ENCODE peak calls at places on chromosomes 6 and 20, in four cellular contexts. Q is stomach, D is left ventricle myocardium inferior, J is Calu3. F is an unnamed sample.

GRCh38 chr6:35634316-35634715 is 54.4 kb downstream of the FKBP5 start:
- DNase-seq in Q (no peak), D (peak; percentile 55), J (no peak), F (no peak)

GRCh38 chr20:45049904-45050471 is 50.9 kb downstream of the KCNS1 start:
- DNase-seq in J (no peak), D (no peak), Q (no peak), F (no peak)

GRCh38 chr6:146650799-146651481 is 52.2 kb downstream of the ADGB start:
- DNase-seq in D (no peak), Q (no peak), J (no peak), F (no peak)

GRCh38 chr6:111663692-111664564 is 58.2 kb upstream of the TRAF3IP2 start:
- DNase-seq in Q (no peak), D (peak; percentile 74), J (no peak), F (peak; percentile 66)

GRCh38 chr6:45946352-45946751 is 69.3 kb downstream of the CLIC5 start:
- DNase-seq in J (no peak), Q (no peak), D (no peak), F (peak; percentile 27)

GRCh38 chr6:148450866-148451265 is 108.2 kb downstream of the SASH1 start:
- DNase-seq in Q (no peak), D (no peak), J (no peak), F (no peak)

GRCh38 chr20:38751360-38751976 is 3.2 kb downstream of the ACTR5 start:
- DNase-seq in Q (no peak), D (no peak), J (peak; percentile 52), F (no peak)

GRCh38 chr20:22728146-22728745 is 143.9 kb upstream of the FOXA2 start:
- DNase-seq in D (no peak), Q (no peak), J (no peak), F (no peak)

GRCh38 chr6:114157848-114158247 is 185.0 kb downstream of the HS3ST5 start:
- DNase-seq in J (no peak), Q (no peak), D (no peak), F (no peak)

GRCh38 chr6:44034391-44034861 is 92.8 kb downstream of the MRPL14 start:
- DNase-seq in J (peak; percentile 66), Q (no peak), D (no peak), F (no peak)

GRCh38 chr20:50475879-50476292 is 34.3 kb upstream of the PTPN1 start:
- DNase-seq in D (no peak), J (peak; percentile 64), Q (peak; percentile 42), F (no peak)

GRCh38 chr6:119044263-119044662 is 34.2 kb downstream of the FAM184A start:
- DNase-seq in D (no peak), J (no peak), Q (no peak), F (no peak)

GRCh38 chr20:1524004-1524403 is 32.8 kb upstream of the SIRPB2 start:
- DNase-seq in Q (no peak), D (no peak), J (no peak), F (no peak)

GRCh38 chr6:32906539-32906938 is 34.3 kb downstream of the HLA-DMB start:
- DNase-seq in D (no peak), Q (no peak), J (peak; percentile 34), F (no peak)

GRCh38 chr20:42836339-42836738 is 353.4 kb downstream of the PTPRT start:
- DNase-seq in D (no peak), J (peak; percentile 6), Q (peak; percentile 42), F (no peak)

GRCh38 chr6:150539568-150539967 is 60.1 kb upstream of the PLEKHG1 start:
- DNase-seq in D (no peak), J (no peak), Q (no peak), F (no peak)

GRCh38 chr6:37103169-37104039 is 66.5 kb upstream of the PIM1 start:
- DNase-seq in D (peak; percentile 60), J (peak; percentile 93), Q (peak; percentile 95), F (peak; percentile 83)

GRCh38 chr6:42720739-42721138 is 1.7 kb downstream of the PRPH2 start:
- DNase-seq in D (no peak), Q (no peak), J (no peak), F (no peak)

GRCh38 chr6:34736838-34737237 is 20.5 kb upstream of the SNRPC start:
- DNase-seq in J (no peak), D (no peak), Q (no peak), F (no peak)

GRCh38 chr6:41228616-41229015 is 467 bp downstream of the TREML4 start:
- DNase-seq in Q (no peak), D (no peak), J (no peak), F (no peak)

GRCh38 chr6:119442776-119443184 is 93.2 kb upstream of the MAN1A1 start:
- DNase-seq in Q (no peak), D (no peak), J (no peak), F (no peak)

GRCh38 chr6:130725551-130725950 is 101.7 kb upstream of the SMLR1 start:
- DNase-seq in J (no peak), Q (no peak), D (no peak), F (no peak)

GRCh38 chr6:143346004-143346403 is 104.5 kb downstream of the ADAT2 start:
- DNase-seq in Q (no peak), D (no peak), J (no peak), F (no peak)

GRCh38 chr6:142074516-142074915 is 58.2 kb upstream of the GJE1 start:
- DNase-seq in J (no peak), Q (no peak), D (no peak), F (no peak)

GRCh38 chr6:142075516-142076101 is 57.1 kb upstream of the GJE1 start:
- DNase-seq in Q (no peak), D (no peak), J (no peak), F (no peak)

DNA sequence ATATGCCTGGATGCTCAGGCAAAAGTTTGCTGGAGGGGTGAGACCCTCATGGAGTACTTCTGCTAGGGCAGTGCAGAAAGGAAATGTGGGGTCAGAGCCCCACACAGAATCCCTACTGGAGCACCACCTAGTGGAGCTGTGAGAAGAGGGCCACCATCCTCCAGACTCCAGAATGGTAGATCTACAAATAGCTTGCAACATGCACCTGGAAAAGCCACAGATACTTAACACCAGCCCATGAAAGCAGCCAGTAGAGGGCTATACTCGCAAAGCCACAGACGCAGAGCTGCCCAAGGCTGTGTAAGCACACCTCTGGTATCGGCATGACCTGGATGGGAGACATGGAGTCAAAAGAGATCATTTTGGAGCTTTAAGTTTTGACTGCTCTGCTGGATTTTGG is 60.7 kb upstream of the GJE1 start:
- DNase-seq in D (no peak), J (no peak), Q (no peak), F (no peak)
- TF ChIP-seq CTCF in D (no peak), J (no peak), Q (no peak), F (no peak)

GRCh38 chr6:51678274-51678673 is 409.1 kb downstream of the PKHD1 start:
- DNase-seq in Q (no peak), D (no peak), J (no peak), F (no peak)

GRCh38 chr6:51675020-51675419 is 412.4 kb downstream of the PKHD1 start:
- DNase-seq in Q (no peak), D (no peak), J (no peak), F (no peak)

GRCh38 chr6:51678905-51679620 is 408.4 kb downstream of the PKHD1 start:
- DNase-seq in J (no peak), Q (no peak), D (no peak), F (no peak)

DNA sequence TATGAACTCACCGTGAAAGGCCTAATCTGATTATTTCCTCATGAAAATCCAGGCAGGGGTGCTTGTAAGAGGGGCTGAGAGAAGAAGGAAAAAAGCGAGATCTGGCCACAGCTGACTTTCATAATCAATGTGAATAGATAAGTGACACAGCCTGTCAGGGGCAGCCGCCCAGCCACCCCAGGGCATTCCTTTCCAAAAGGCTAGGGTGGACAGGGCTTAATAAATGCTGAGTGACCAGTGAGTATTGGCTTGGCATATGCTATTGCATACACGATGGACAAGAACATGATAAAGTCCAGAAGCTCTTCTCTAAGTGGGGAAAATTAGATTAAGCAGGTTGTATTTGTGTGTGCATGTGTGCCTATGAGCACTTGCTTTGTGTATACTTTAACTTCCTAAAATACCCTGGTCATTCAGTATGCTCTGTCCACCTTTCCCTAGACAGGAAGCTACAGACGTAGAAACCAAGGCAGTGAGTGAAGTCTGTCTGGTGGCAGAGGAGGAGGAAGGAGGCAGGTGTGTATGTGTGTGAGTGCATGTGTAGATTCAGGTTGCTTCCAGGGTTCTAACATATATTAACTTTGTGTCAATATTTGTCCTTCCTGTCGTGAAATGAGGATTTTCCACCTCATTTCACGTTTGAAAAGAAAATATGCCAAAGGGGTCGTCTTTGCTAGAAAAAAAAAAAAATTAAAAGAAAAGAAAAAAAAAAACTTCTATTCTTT is 411.7 kb downstream of the PKHD1 start:
- DNase-seq in D (no peak), Q (no peak), J (peak; percentile 9), F (no peak)
- TF ChIP-seq CTCF in D (no peak), Q (no peak), J (no peak), F (no peak)

GRCh38 chr20:51715873-51716215 is 52.3 kb downstream of the ATP9A start:
- DNase-seq in D (no peak), J (no peak), Q (no peak), F (no peak)

GRCh38 chr20:51725584-51726176 is 42.5 kb downstream of the ATP9A start:
- DNase-seq in J (peak; percentile 51), Q (no peak), D (no peak), F (no peak)

GRCh38 chr20:51715028-51715872 is 52.9 kb downstream of the ATP9A start:
- DNase-seq in J (no peak), D (no peak), Q (no peak), F (no peak)

GRCh38 chr20:51720384-51720783 is 47.8 kb downstream of the ATP9A start:
- DNase-seq in D (no peak), Q (no peak), J (no peak), F (no peak)

DNA sequence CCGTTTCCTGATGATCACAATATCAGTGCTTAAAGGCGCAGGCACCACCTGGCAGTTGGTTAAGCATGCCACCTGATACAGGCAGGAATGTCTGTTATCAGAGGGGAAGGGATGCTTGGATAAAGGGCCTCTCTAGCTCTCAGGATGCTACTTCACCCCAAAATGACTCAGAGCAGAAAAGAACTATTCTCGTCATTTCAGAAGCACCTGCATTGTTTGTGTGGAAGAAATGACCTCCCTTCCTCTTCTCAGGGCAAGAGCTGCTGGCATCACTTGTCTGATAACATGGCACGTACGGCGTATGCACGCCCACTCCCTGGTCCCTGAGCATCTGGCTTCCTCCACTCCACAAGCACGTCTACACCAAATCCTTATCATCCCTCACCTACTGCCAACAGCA is 47.3 kb downstream of the ATP9A start:
- DNase-seq in Q (no peak), J (no peak), D (no peak), F (no peak)
- TF ChIP-seq CTCF in Q (no peak), J (no peak), D (no peak), F (no peak)

DNA sequence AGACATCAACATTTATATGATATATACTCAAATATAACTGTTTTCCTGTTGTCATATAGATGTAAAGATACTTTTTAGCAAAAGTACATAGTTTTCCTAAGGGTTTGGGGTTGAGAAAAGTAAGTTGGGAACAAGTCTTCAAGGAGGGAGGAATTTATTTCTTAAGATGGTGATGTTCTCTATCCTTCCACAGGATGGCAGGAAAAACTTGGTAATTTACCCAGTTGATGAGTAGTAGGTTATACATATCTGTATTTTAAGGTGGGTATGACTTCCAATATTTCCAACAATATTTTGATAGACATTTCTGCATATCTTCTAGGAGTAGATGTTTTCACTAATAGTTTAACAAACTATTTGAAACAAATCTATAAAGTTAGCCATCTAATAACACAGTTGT is 254.4 kb downstream of the RIMS1 start:
- DNase-seq in Q (no peak), D (no peak), J (no peak), F (no peak)
- TF ChIP-seq CTCF in Q (no peak), D (no peak), J (no peak), F (no peak)

GRCh38 chr6:101392561-101393230 is 812 bp upstream of the GRIK2 start:
- DNase-seq in J (no peak), Q (no peak), D (no peak), F (no peak)

GRCh38 chr6:101380861-101381630 is 12.5 kb upstream of the GRIK2 start:
- DNase-seq in D (no peak), J (no peak), Q (no peak), F (no peak)

GRCh38 chr6:101391772-101392560 is 1.5 kb upstream of the GRIK2 start:
- DNase-seq in Q (no peak), J (no peak), D (no peak), F (no peak)

GRCh38 chr6:101386982-101387381 is 6.5 kb upstream of the GRIK2 start:
- DNase-seq in D (no peak), J (no peak), Q (no peak), F (no peak)
- TF ChIP-seq CTCF in D (peak; percentile 31), J (no peak), Q (no peak), F (no peak)